ENCODE peak calls at places on chromosomes 2 and 18, in eight cellular contexts. One of them, this sample, is unnamed.

GRCh38 chr18:11865071-11865470 is 13.9 kb downstream of the CHMP1B start:
- DNase-seq in HL-60: no peak
- DNase-seq in psoas muscle: no peak
- DNase-seq in PC-9: no peak
- DNase-seq in AG09319: no peak
- DNase-seq in sigmoid colon: no peak
- DNase-seq in OCI-LY7: no peak
- DNase-seq in heart right ventricle: no peak
- DNase-seq in this sample: no peak

GRCh38 chr18:21163647-21164625 is 52.3 kb upstream of the ROCK1 start:
- DNase-seq in PC-9: peak
- DNase-seq in heart right ventricle: no peak
- DNase-seq in OCI-LY7: no peak
- DNase-seq in sigmoid colon: no peak
- DNase-seq in HL-60: peak
- DNase-seq in AG09319: peak
- DNase-seq in psoas muscle: no peak
- DNase-seq in this sample: peak

GRCh38 chr2:98771771-98772521 is 41.0 kb upstream of the MGAT4A start:
- DNase-seq in OCI-LY7: peak
- DNase-seq in HL-60: peak
- DNase-seq in heart right ventricle: no peak
- DNase-seq in sigmoid colon: no peak
- DNase-seq in psoas muscle: no peak
- DNase-seq in PC-9: no peak
- DNase-seq in AG09319: no peak
- DNase-seq in this sample: no peak

GRCh38 chr2:218570850-218571249 is 2.2 kb downstream of the CNOT9 start:
- DNase-seq in PC-9: no peak
- DNase-seq in OCI-LY7: no peak
- DNase-seq in heart right ventricle: no peak
- DNase-seq in sigmoid colon: no peak
- DNase-seq in psoas muscle: no peak
- DNase-seq in AG09319: no peak
- DNase-seq in HL-60: no peak
- DNase-seq in this sample: no peak

GRCh38 chr2:201883559-201883958 is 77.2 kb downstream of the CDK15 start:
- DNase-seq in heart right ventricle: peak
- DNase-seq in OCI-LY7: no peak
- DNase-seq in sigmoid colon: no peak
- DNase-seq in AG09319: no peak
- DNase-seq in HL-60: peak
- DNase-seq in psoas muscle: peak
- DNase-seq in PC-9: no peak
- DNase-seq in this sample: no peak

GRCh38 chr2:168180914-168181313 is 66.5 kb downstream of the STK39 start:
- DNase-seq in PC-9: no peak
- DNase-seq in heart right ventricle: no peak
- DNase-seq in HL-60: no peak
- DNase-seq in OCI-LY7: no peak
- DNase-seq in psoas muscle: no peak
- DNase-seq in sigmoid colon: no peak
- DNase-seq in AG09319: no peak
- DNase-seq in this sample: no peak

GRCh38 chr2:85213893-85214512 is 80.8 kb downstream of the TCF7L1 start:
- DNase-seq in psoas muscle: no peak
- DNase-seq in PC-9: no peak
- DNase-seq in OCI-LY7: no peak
- DNase-seq in sigmoid colon: no peak
- DNase-seq in AG09319: no peak
- DNase-seq in heart right ventricle: no peak
- DNase-seq in HL-60: no peak
- DNase-seq in this sample: no peak

GRCh38 chr18:48193521-48194251 is 215.5 kb downstream of the ZBTB7C start:
- DNase-seq in OCI-LY7: no peak
- DNase-seq in psoas muscle: no peak
- DNase-seq in HL-60: no peak
- DNase-seq in AG09319: no peak
- DNase-seq in PC-9: no peak
- DNase-seq in heart right ventricle: peak
- DNase-seq in sigmoid colon: no peak
- DNase-seq in this sample: no peak

GRCh38 chr18:995641-996040 is 91.0 kb downstream of the ADCYAP1 start:
- DNase-seq in AG09319: no peak
- DNase-seq in sigmoid colon: no peak
- DNase-seq in PC-9: peak
- DNase-seq in HL-60: no peak
- DNase-seq in psoas muscle: no peak
- DNase-seq in heart right ventricle: no peak
- DNase-seq in OCI-LY7: no peak
- DNase-seq in this sample: no peak

GRCh38 chr2:11758639-11759038 is 12.2 kb downstream of the LPIN1 start:
- DNase-seq in sigmoid colon: no peak
- DNase-seq in psoas muscle: no peak
- DNase-seq in AG09319: no peak
- DNase-seq in OCI-LY7: no peak
- DNase-seq in HL-60: no peak
- DNase-seq in PC-9: no peak
- DNase-seq in heart right ventricle: no peak
- DNase-seq in this sample: no peak

GRCh38 chr2:28300921-28301341 is 91.7 kb upstream of the FOSL2 start:
- DNase-seq in psoas muscle: no peak
- DNase-seq in OCI-LY7: no peak
- DNase-seq in sigmoid colon: peak
- DNase-seq in AG09319: peak
- DNase-seq in heart right ventricle: no peak
- DNase-seq in HL-60: no peak
- DNase-seq in PC-9: no peak
- DNase-seq in this sample: peak

GRCh38 chr2:223641062-223641461 is 38.9 kb upstream of the SCG2 start:
- DNase-seq in sigmoid colon: no peak
- DNase-seq in HL-60: no peak
- DNase-seq in PC-9: peak
- DNase-seq in AG09319: no peak
- DNase-seq in OCI-LY7: no peak
- DNase-seq in psoas muscle: no peak
- DNase-seq in heart right ventricle: no peak
- DNase-seq in this sample: peak

GRCh38 chr2:30178618-30179404 is 32.0 kb downstream of the YPEL5 start:
- DNase-seq in sigmoid colon: peak
- DNase-seq in HL-60: no peak
- DNase-seq in OCI-LY7: no peak
- DNase-seq in psoas muscle: peak
- DNase-seq in AG09319: no peak
- DNase-seq in heart right ventricle: peak
- DNase-seq in PC-9: no peak
- DNase-seq in this sample: no peak

GRCh38 chr2:155310589-155310988 is 612.1 kb downstream of the KCNJ3 start:
- DNase-seq in PC-9: no peak
- DNase-seq in OCI-LY7: peak
- DNase-seq in sigmoid colon: no peak
- DNase-seq in HL-60: no peak
- DNase-seq in heart right ventricle: no peak
- DNase-seq in AG09319: no peak
- DNase-seq in psoas muscle: no peak
- DNase-seq in this sample: no peak

GRCh38 chr18:46013484-46014189 is 46.5 kb upstream of the EPG5 start:
- DNase-seq in AG09319: no peak
- DNase-seq in heart right ventricle: no peak
- DNase-seq in PC-9: no peak
- DNase-seq in HL-60: no peak
- DNase-seq in sigmoid colon: no peak
- DNase-seq in psoas muscle: no peak
- DNase-seq in OCI-LY7: peak
- DNase-seq in this sample: no peak

GRCh38 chr2:240463274-240463865 is 27.9 kb downstream of the GPC1 start:
- DNase-seq in sigmoid colon: peak
- DNase-seq in heart right ventricle: peak
- DNase-seq in PC-9: no peak
- DNase-seq in AG09319: no peak
- DNase-seq in OCI-LY7: no peak
- DNase-seq in psoas muscle: peak
- DNase-seq in HL-60: no peak
- DNase-seq in this sample: no peak

GRCh38 chr2:171703574-171704347 is 16.5 kb downstream of the DYNC1I2 start:
- DNase-seq in HL-60: peak
- DNase-seq in OCI-LY7: peak
- DNase-seq in AG09319: no peak
- DNase-seq in sigmoid colon: no peak
- DNase-seq in PC-9: peak
- DNase-seq in heart right ventricle: no peak
- DNase-seq in psoas muscle: no peak
- DNase-seq in this sample: peak
- TF ChIP-seq CTCF in HL-60: peak
- TF ChIP-seq CTCF in OCI-LY7: peak
- TF ChIP-seq CTCF in AG09319: peak
- TF ChIP-seq CTCF in sigmoid colon: peak
- TF ChIP-seq CTCF in PC-9: peak
- TF ChIP-seq CTCF in heart right ventricle: peak
- TF ChIP-seq CTCF in psoas muscle: peak
- TF ChIP-seq CTCF in this sample: peak

GRCh38 chr2:187783446-187783845 is 229.2 kb upstream of the TFPI start:
- DNase-seq in HL-60: no peak
- DNase-seq in psoas muscle: no peak
- DNase-seq in heart right ventricle: no peak
- DNase-seq in sigmoid colon: no peak
- DNase-seq in AG09319: no peak
- DNase-seq in PC-9: no peak
- DNase-seq in OCI-LY7: no peak
- DNase-seq in this sample: no peak

GRCh38 chr2:187782301-187782700 is 228.1 kb upstream of the TFPI start:
- DNase-seq in PC-9: no peak
- DNase-seq in AG09319: no peak
- DNase-seq in HL-60: no peak
- DNase-seq in sigmoid colon: no peak
- DNase-seq in OCI-LY7: no peak
- DNase-seq in heart right ventricle: no peak
- DNase-seq in psoas muscle: no peak
- DNase-seq in this sample: no peak
- TF ChIP-seq CTCF in PC-9: no peak
- TF ChIP-seq CTCF in AG09319: no peak
- TF ChIP-seq CTCF in HL-60: no peak
- TF ChIP-seq CTCF in sigmoid colon: no peak
- TF ChIP-seq CTCF in OCI-LY7: no peak
- TF ChIP-seq CTCF in heart right ventricle: no peak
- TF ChIP-seq CTCF in psoas muscle: no peak
- TF ChIP-seq CTCF in this sample: no peak

GRCh38 chr2:160747771-160748170 is 254.2 kb upstream of the RBMS1 start:
- DNase-seq in sigmoid colon: no peak
- DNase-seq in heart right ventricle: no peak
- DNase-seq in psoas muscle: no peak
- DNase-seq in OCI-LY7: no peak
- DNase-seq in PC-9: peak
- DNase-seq in HL-60: no peak
- DNase-seq in AG09319: peak
- DNase-seq in this sample: peak
- TF ChIP-seq CTCF in sigmoid colon: no peak
- TF ChIP-seq CTCF in heart right ventricle: no peak
- TF ChIP-seq CTCF in psoas muscle: no peak
- TF ChIP-seq CTCF in OCI-LY7: no peak
- TF ChIP-seq CTCF in PC-9: no peak
- TF ChIP-seq CTCF in HL-60: no peak
- TF ChIP-seq CTCF in AG09319: no peak
- TF ChIP-seq CTCF in this sample: no peak

DNA sequence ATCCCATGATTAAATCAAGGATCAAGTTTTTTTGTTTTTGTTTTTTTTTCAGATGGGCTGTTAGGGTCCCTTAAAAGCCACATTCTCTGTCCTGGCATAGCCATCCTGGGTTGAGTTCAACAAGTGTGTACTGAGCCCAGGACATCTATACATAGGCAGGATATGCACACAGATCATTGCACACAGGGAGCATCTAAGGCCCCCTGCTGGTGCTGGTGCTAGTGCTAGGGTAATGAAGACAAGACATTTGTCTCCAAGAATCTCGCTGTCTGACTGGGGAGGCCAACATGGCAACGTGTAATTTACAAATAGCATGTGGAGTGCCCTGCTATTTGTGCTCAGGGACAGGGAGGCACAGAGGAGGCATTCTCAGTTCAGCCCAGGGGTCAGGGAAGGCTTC is 124.5 kb downstream of the VAPA start:
- DNase-seq in OCI-LY7: peak
- DNase-seq in heart right ventricle: no peak
- DNase-seq in AG09319: no peak
- DNase-seq in PC-9: no peak
- DNase-seq in sigmoid colon: no peak
- DNase-seq in psoas muscle: no peak
- DNase-seq in HL-60: no peak
- DNase-seq in this sample: no peak
- TF ChIP-seq CTCF in OCI-LY7: peak
- TF ChIP-seq CTCF in heart right ventricle: no peak
- TF ChIP-seq CTCF in AG09319: no peak
- TF ChIP-seq CTCF in PC-9: no peak
- TF ChIP-seq CTCF in sigmoid colon: no peak
- TF ChIP-seq CTCF in psoas muscle: no peak
- TF ChIP-seq CTCF in HL-60: peak
- TF ChIP-seq CTCF in this sample: peak

DNA sequence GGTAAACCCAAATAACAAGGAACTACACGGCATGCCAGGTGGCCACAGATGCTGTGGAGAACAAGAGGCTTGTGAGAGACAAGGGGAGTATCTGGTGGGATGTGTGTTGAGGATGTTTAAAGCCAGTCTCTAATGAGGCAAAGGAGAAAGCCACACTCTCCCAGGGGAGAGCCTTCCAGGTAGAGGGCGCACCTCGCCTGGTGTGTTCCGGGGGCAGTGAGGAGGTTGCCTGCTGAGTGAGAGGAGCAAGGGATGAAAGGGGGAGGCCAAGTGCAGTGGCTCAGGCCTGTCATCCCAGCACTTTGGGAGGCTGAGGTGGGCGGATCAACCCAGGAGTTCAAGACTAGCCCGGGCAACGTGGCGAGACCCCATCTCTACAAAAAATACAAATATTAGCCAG is 16.2 kb downstream of the SAG start:
- DNase-seq in sigmoid colon: no peak
- DNase-seq in OCI-LY7: peak
- DNase-seq in psoas muscle: no peak
- DNase-seq in PC-9: no peak
- DNase-seq in heart right ventricle: no peak
- DNase-seq in HL-60: no peak
- DNase-seq in AG09319: no peak
- DNase-seq in this sample: no peak
- TF ChIP-seq CTCF in sigmoid colon: no peak
- TF ChIP-seq CTCF in OCI-LY7: peak
- TF ChIP-seq CTCF in psoas muscle: no peak
- TF ChIP-seq CTCF in PC-9: no peak
- TF ChIP-seq CTCF in heart right ventricle: no peak
- TF ChIP-seq CTCF in HL-60: no peak
- TF ChIP-seq CTCF in AG09319: no peak
- TF ChIP-seq CTCF in this sample: no peak

GRCh38 chr18:75937306-75937705 is 509.8 kb upstream of the SMIM21 start:
- DNase-seq in HL-60: no peak
- DNase-seq in AG09319: no peak
- DNase-seq in psoas muscle: no peak
- DNase-seq in heart right ventricle: no peak
- DNase-seq in sigmoid colon: no peak
- DNase-seq in OCI-LY7: no peak
- DNase-seq in PC-9: no peak
- DNase-seq in this sample: no peak
- TF ChIP-seq CTCF in HL-60: no peak
- TF ChIP-seq CTCF in AG09319: no peak
- TF ChIP-seq CTCF in psoas muscle: no peak
- TF ChIP-seq CTCF in heart right ventricle: no peak
- TF ChIP-seq CTCF in sigmoid colon: no peak
- TF ChIP-seq CTCF in OCI-LY7: no peak
- TF ChIP-seq CTCF in PC-9: no peak
- TF ChIP-seq CTCF in this sample: no peak

This sample was measured in HFF-Myc.